ENCODE peak calls at places on chromosomes 3 and 15, in six cellular contexts. J, I, F, E, M and L are unnamed samples.

GRCh38 chr3:48459331-48459730 is 12.8 kb downstream of the ATRIP start:
- DNase-seq in I (no peak), M (no peak), E (no peak), J (no peak), F (no peak), L (no peak)

GRCh38 chr15:48766196-48766595 is 44.7 kb downstream of the CEP152 start:
- DNase-seq in M (no peak), J (no peak), E (no peak), I (no peak), F (no peak), L (no peak)

GRCh38 chr3:8210752-8211405 is 290.7 kb upstream of the LMCD1 start:
- DNase-seq in I (no peak), E (no peak), F (no peak), J (no peak), M (no peak), L (no peak)

GRCh38 chr15:37101634-37102314 is 1.4 kb upstream of the MEIS2 start:
- DNase-seq in F (no peak), I (no peak), J (peak; percentile 77), E (no peak), M (peak; percentile 19), L (no peak)

GRCh38 chr3:172152869-172153268 is 113.5 kb downstream of the FNDC3B start:
- DNase-seq in E (no peak), M (no peak), F (no peak), J (no peak), I (no peak), L (peak; percentile 69)

GRCh38 chr3:164155386-164155785 is 922.9 kb downstream of the SI start:
- DNase-seq in J (no peak), M (no peak), I (no peak), F (no peak), E (peak; percentile 29), L (no peak)

GRCh38 chr15:44194397-44195150 is 497 bp downstream of the FRMD5 start:
- DNase-seq in M (peak; percentile 37), I (peak; percentile 37), J (no peak), F (no peak), E (no peak), L (no peak)

GRCh38 chr3:12966847-12967750 is 106.1 kb downstream of the IQSEC1 start:
- DNase-seq in E (no peak), M (no peak), J (peak; percentile 78), F (no peak), I (no peak), L (no peak)

GRCh38 chr15:31024330-31024729 is 32.9 kb upstream of the MTMR10 start:
- DNase-seq in I (no peak), E (no peak), J (no peak), F (peak; percentile 93), M (no peak), L (peak; percentile 62)

GRCh38 chr3:14363976-14364375 is 38.4 kb upstream of the SLC6A6 start:
- DNase-seq in M (no peak), E (no peak), J (no peak), F (no peak), I (no peak), L (no peak)

GRCh38 chr3:57855281-57855680 is 99.2 kb downstream of the SLMAP start:
- DNase-seq in E (no peak), J (no peak), I (no peak), M (no peak), F (no peak), L (no peak)

GRCh38 chr15:69760890-69761568 is 308.4 kb downstream of the RPLP1 start:
- DNase-seq in F (peak; percentile 95), E (peak; percentile 92), M (no peak), J (no peak), I (peak; percentile 90), L (peak; percentile 99)